ENCODE peak calls at places on chromosomes 1 and 21, in seven cellular contexts. T is lower lobe of right lung, S is GM12878, Q is H1, I is psoas muscle, R is astrocyte, C is OCI-LY7. A is an unnamed sample. For H3K4me1, the result is how much of the 10 kb centered on the place peaks cover.

GRCh38 chr21:32520885-32521735 is 64.2 kb downstream of the TCP10L start:
- DNase-seq in I (peak), C (no peak), R (peak), S (no peak), T (peak), Q (no peak), A (peak)

GRCh38 chr1:33972676-33973395 is 109.0 kb downstream of the HMGB4 start:
- DNase-seq in T (no peak), C (no peak), I (peak), S (no peak), R (peak), Q (no peak), A (peak)

GRCh38 chr1:30758785-30759380 is 1.3 kb upstream of the LAPTM5 start:
- DNase-seq in T (no peak), R (no peak), S (peak), C (peak), I (no peak), Q (no peak), A (no peak)

GRCh38 chr1:40058097-40058452 is 17.5 kb downstream of the CAP1 start:
- DNase-seq in R (no peak), S (no peak), I (no peak), T (no peak), C (no peak), Q (no peak), A (no peak)

GRCh38 chr1:155322571-155322952 is 1.9 kb downstream of the RUSC1 start:
- DNase-seq in T (peak), S (no peak), I (no peak), C (peak), Q (no peak), R (no peak), A (peak)

GRCh38 chr1:11023201-11023600 is 10.7 kb downstream of the TARDBP start:
- DNase-seq in Q (no peak), I (no peak), C (no peak), R (no peak), T (no peak), S (no peak), A (no peak)

GRCh38 chr1:40389234-40389815 is 15.8 kb downstream of the SMAP2 start:
- DNase-seq in S (no peak), I (no peak), C (peak), Q (no peak), R (no peak), T (no peak), A (no peak)

GRCh38 chr21:29130234-29130993 is at the start of gene MAP3K7CL:
- DNase-seq in T (no peak), Q (no peak), C (no peak), R (peak), I (peak), S (no peak), A (peak)

GRCh38 chr1:107480548-107480947 is 339.7 kb downstream of the NTNG1 start:
- DNase-seq in S (no peak), R (peak), T (no peak), I (peak), C (peak), Q (no peak), A (no peak)

GRCh38 chr1:213972141-213972540 is 15.6 kb upstream of the PROX1 start:
- DNase-seq in T (no peak), I (no peak), C (no peak), S (no peak), Q (no peak), R (no peak), A (no peak)

GRCh38 chr1:229619614-229620013 is 6.3 kb downstream of the TAF5L start:
- DNase-seq in T (no peak), R (no peak), I (no peak), C (no peak), S (no peak), Q (no peak), A (no peak)

GRCh38 chr1:172351761-172352161 is 68.7 kb upstream of the C1orf105 start:
- DNase-seq in T (no peak), Q (no peak), S (no peak), I (no peak), C (no peak), R (peak), A (peak)

GRCh38 chr21:26117324-26117971 is 53.1 kb downstream of the APP start:
- DNase-seq in R (no peak), T (no peak), I (no peak), Q (no peak), S (no peak), C (no peak), A (no peak)

GRCh38 chr1:32962248-32962896 is 2.2 kb downstream of the RNF19B start:
- DNase-seq in Q (no peak), S (peak), C (peak), I (no peak), T (no peak), R (no peak), A (peak)

GRCh38 chr1:111221633-111222286 is 5.8 kb upstream of the CHI3L2 start:
- DNase-seq in I (no peak), T (no peak), R (peak), S (peak), C (peak), Q (no peak), A (peak)

GRCh38 chr1:17165823-17166222 is 39.1 kb upstream of the PADI1 start:
- DNase-seq in S (no peak), C (no peak), R (no peak), Q (no peak), I (no peak), T (no peak), A (no peak)

GRCh38 chr1:202283991-202284390 is 57.7 kb downstream of the UBE2T start:
- DNase-seq in C (no peak), R (peak), T (no peak), Q (no peak), S (no peak), I (no peak), A (peak)
- H3K4me1 ChIP-seq in C (under half), R (half or more), T (under half), Q (under half), S (under half), I (under half), A (under half)

DNA sequence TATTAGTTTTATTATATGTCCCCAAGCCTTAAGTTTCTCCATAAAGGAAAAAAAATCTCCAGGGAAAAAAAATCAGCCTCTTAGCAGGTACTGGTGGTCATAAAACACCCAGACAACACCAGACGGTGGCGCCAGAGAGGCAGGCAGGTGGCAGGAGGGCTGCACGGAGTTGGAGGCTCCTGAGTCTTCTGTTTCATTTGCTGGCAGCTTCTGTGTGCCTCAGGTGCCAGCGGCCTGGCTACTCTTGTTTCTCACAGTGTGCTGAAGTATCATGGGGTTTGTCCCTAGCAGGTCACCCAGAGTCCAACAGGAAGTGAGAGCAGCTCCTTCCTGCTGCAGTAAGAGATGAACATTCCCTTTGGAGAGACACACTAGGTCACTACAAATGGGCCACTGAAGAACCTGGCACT is 123.3 kb upstream of the GADD45A start:
- DNase-seq in Q (peak), T (peak), R (peak), I (peak), S (peak), C (peak), A (peak)
- H3K4me1 ChIP-seq in Q (under half), T (under half), R (under half), I (under half), S (under half), C (under half), A (under half)

DNA sequence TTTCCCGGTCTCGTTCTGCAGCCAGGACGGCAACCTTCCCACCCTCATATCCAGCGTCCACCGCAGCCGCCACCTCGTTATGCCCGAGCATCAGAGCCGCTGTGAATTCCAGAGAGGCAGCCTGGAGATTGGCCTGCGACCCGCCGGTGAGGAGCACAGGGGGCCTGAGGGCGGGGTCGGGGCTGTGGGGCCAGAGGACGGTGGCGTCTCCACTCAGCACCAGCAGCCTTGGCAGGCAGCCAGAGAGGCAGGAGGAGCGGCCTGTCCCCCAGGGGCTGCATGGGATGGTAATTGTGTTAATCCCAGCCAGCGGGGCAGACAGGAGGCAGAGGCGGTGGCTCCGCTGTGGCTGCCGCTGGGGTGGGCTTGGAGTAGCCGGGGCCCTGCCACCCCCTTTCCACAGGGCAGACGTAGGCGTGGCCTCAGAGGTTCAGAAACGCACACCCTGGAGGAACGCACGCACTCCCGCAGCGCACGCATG is 12.1 kb downstream of the SAMD11 start:
- DNase-seq in R (no peak), C (no peak), I (no peak), S (no peak), Q (no peak), T (no peak), A (no peak)
- H3K4me1 ChIP-seq in R (under half), C (under half), I (under half), S (under half), Q (under half), T (under half), A (under half)

GRCh38 chr1:206695751-206696150 is 11.0 kb downstream of the MAPKAPK2 start:
- DNase-seq in R (no peak), I (no peak), C (no peak), S (no peak), T (no peak), Q (no peak), A (no peak)

GRCh38 chr1:206693592-206693991 is 8.9 kb downstream of the MAPKAPK2 start:
- DNase-seq in S (no peak), C (no peak), Q (no peak), I (peak), R (peak), T (no peak), A (peak)

GRCh38 chr1:206694551-206695124 is 9.9 kb downstream of the MAPKAPK2 start:
- DNase-seq in C (no peak), T (no peak), Q (no peak), I (no peak), S (no peak), R (no peak), A (no peak)

GRCh38 chr1:206693029-206693428 is 8.3 kb downstream of the MAPKAPK2 start:
- DNase-seq in C (no peak), R (peak), S (no peak), Q (no peak), I (peak), T (no peak), A (peak)

GRCh38 chr1:206694151-206694550 is 9.4 kb downstream of the MAPKAPK2 start:
- DNase-seq in Q (no peak), I (no peak), R (no peak), T (no peak), S (no peak), C (no peak), A (no peak)
- H3K4me1 ChIP-seq in Q (under half), I (half or more), R (under half), T (half or more), S (under half), C (under half), A (half or more)